ENCODE peak calls at places on chromosomes 16 and 17, in ten cellular contexts. W, Z, K, H, Y, P, C, U, F and S are unnamed samples. For H3K36me3, the result is how much of the 10 kb centered on the place peaks cover.

GRCh38 chr16:4892356-4893102 is 44.4 kb downstream of the PPL start:
- DNase-seq in Y (no peak), C (no peak), H (no peak), P (peak), Z (no peak), W (peak), F (peak), U (peak), K (no peak), S (no peak)

GRCh38 chr17:74379495-74380085 is 12.3 kb downstream of the GPR142 start:
- DNase-seq in U (peak), H (peak), Y (peak), Z (peak), P (peak), C (no peak), W (peak), K (peak), F (peak), S (peak)

GRCh38 chr16:66481943-66482390 is 54.9 kb downstream of the BEAN1 start:
- DNase-seq in C (no peak), H (no peak), Z (no peak), K (no peak), U (no peak), P (no peak), W (no peak), F (no peak), Y (no peak), S (no peak)

GRCh38 chr17:78723001-78723796 is 58.9 kb downstream of the CYTH1 start:
- DNase-seq in K (peak), W (no peak), F (no peak), Y (no peak), H (peak), Z (peak), C (no peak), U (peak), P (peak), S (no peak)

GRCh38 chr16:87350681-87351319 is 32.8 kb downstream of the FBXO31 start:
- DNase-seq in H (peak), C (no peak), U (peak), K (no peak), Z (no peak), W (peak), P (no peak), Y (no peak), F (no peak), S (no peak)

GRCh38 chr16:53457670-53458069 is 23.4 kb downstream of the RBL2 start:
- DNase-seq in K (no peak), Y (no peak), C (no peak), Z (no peak), P (no peak), H (no peak), W (no peak), F (no peak), U (no peak), S (peak)

GRCh38 chr17:70621593-70621992 is 452.3 kb downstream of the KCNJ2 start:
- DNase-seq in U (peak), H (no peak), C (no peak), Y (no peak), W (no peak), K (peak), P (no peak), Z (no peak), F (no peak), S (no peak)

GRCh38 chr16:709651-710499 is 4.3 kb upstream of the FBXL16 start:
- DNase-seq in W (peak), F (peak), Y (no peak), C (no peak), H (no peak), U (peak), P (peak), Z (peak), K (peak), S (no peak)

GRCh38 chr17:8674344-8675305 is 44.1 kb upstream of the MYH10 start:
- DNase-seq in K (no peak), H (peak), C (no peak), F (no peak), P (peak), Z (no peak), Y (peak), W (no peak), U (peak), S (no peak)

GRCh38 chr17:16377804-16378400 is 3.0 kb upstream of the UBB start:
- DNase-seq in F (no peak), U (peak), Y (no peak), K (no peak), H (peak), W (peak), Z (no peak), P (no peak), C (no peak), S (no peak)

DNA sequence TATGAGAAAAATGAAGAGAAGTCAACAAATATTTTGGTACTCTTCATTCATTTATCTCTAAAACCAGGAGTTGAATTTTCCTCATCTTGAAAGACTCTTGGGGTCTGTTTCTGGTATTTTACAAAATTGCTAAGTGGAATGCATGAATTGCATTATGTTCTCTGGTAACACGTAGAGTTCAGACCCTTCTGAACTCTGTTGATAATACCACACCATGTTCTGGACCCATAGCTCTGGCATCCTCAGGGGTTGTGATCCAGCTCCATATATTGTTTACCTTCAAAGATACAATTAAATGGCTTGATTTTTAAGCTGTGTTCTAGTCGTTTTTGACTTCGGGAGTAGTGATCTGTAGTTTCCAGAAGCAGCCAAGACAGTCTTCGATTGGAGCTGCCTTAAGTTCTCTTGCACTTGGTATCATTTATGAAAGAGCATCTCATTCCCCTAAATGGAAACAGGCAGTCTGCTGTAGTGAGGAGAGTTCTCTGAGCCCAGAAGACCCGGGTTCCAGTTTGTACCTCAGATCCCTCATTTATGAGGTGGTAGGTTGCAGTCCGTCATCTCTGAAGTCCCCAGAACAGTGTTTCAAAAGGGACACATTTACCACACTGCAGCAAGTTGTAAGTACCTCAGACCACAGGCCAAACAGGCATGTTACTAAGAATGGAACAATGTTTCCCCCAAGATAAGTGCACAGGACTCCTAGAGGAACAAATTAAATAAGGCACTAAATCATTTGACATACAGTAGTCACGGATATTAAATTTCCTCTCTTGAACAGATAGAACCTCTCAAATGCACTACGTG is 9.6 kb downstream of the PSMD7 start:
- DNase-seq in P (no peak), U (no peak), K (no peak), Y (no peak), F (no peak), H (no peak), W (no peak), C (no peak), Z (no peak), S (no peak)
- H3K36me3 ChIP-seq in P (under half), U (under half), K (under half), Y (half or more), F (half or more), H (half or more), W (half or more), C (under half), Z (half or more), S (half or more)

GRCh38 chr16:3829631-3830536 is 50.6 kb downstream of the CREBBP start:
- DNase-seq in P (no peak), K (no peak), H (no peak), C (no peak), Y (no peak), U (peak), Z (no peak), F (no peak), W (peak), S (no peak)
- H3K4me3 ChIP-seq in P (no peak), K (no peak), H (no peak), C (no peak), Y (no peak), U (no peak), Z (no peak), F (no peak), W (no peak), S (no peak)

DNA sequence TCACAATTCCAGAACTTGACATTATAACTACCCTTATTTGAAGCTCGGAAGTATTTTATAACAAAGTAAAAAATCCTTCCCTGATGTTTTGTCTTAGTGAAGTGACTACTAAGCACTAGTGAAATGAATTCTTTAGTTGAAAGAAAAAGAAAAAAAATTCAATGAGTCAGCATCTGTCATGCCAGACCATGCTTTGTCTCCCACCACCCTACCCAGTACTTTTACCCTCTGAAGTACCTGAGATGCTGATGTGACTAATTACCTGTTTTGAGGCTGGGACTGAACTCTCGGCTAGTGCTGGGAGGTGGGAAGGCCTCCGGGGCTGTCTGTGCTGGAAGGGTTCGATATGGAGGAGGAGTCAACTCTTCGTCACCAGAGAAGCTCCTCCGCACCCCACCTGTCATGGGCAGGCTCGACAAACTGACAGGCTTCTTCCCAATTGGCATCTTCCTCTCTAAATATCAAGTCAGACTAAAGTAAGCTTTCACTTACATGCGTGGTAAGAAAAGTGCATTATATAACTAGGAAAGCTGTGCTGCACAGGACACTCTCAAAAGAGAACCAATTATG is 19.6 kb downstream of the NME2 start:
- DNase-seq in Z (no peak), W (no peak), P (no peak), Y (peak), C (peak), U (no peak), K (no peak), F (no peak), H (no peak), S (no peak)
- H3K36me3 ChIP-seq in Z (half or more), W (half or more), P (under half), Y (half or more), C (under half), U (under half), K (under half), F (half or more), H (half or more), S (under half)

GRCh38 chr17:177762-178161 is 3.7 kb downstream of the DOC2B start:
- DNase-seq in C (no peak), K (no peak), U (no peak), P (no peak), Y (no peak), W (no peak), F (no peak), H (no peak), Z (no peak), S (no peak)

GRCh38 chr17:179721-180379 is 1.6 kb downstream of the DOC2B start:
- DNase-seq in U (no peak), K (peak), Z (no peak), H (no peak), W (no peak), P (no peak), Y (no peak), C (no peak), F (no peak), S (no peak)

GRCh38 chr17:180380-181212 is 854 bp downstream of the DOC2B start:
- DNase-seq in F (no peak), P (peak), U (no peak), Y (no peak), K (peak), C (no peak), W (peak), H (no peak), Z (peak), S (no peak)

GRCh38 chr17:178292-179065 is 3.0 kb downstream of the DOC2B start:
- DNase-seq in W (no peak), Y (no peak), Z (no peak), U (no peak), K (no peak), F (no peak), C (no peak), P (no peak), H (peak), S (no peak)

GRCh38 chr17:179066-179432 is 2.4 kb downstream of the DOC2B start:
- DNase-seq in C (no peak), H (peak), P (no peak), W (no peak), U (no peak), Z (no peak), Y (no peak), K (no peak), F (no peak), S (no peak)
- H3K4me3 ChIP-seq in C (no peak), H (peak), P (peak), W (no peak), U (no peak), Z (no peak), Y (no peak), K (no peak), F (no peak), S (no peak)

DNA sequence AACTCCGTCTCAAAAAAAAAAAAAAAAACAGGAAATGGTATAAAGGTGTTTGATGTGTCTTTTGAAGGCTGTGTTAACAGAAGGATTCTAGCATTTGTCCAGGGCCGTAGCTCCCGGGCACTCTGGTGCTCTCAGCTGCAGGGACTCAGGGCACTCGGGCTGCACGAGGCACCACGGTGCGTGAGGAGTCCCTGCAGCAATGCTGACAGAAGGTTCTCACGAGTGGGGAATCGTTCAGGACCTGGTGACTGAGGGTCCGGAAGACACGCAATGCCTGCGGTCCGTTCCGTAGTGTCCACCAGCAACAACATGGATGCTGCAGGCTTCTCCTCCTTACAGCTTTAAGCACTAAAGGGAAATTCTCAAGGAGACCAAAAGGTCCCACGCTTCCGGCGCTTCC is 12.6 kb upstream of the FAAP100 start:
- DNase-seq in K (no peak), Z (no peak), F (no peak), P (no peak), C (no peak), U (no peak), H (no peak), Y (no peak), W (no peak), S (no peak)
- H3K36me3 ChIP-seq in K (under half), Z (half or more), F (half or more), P (under half), C (under half), U (under half), H (half or more), Y (half or more), W (half or more), S (under half)

GRCh38 chr17:49224198-49224996 is 6.2 kb downstream of the PHOSPHO1 start:
- DNase-seq in P (no peak), Z (no peak), H (peak), F (no peak), C (no peak), Y (peak), K (peak), W (no peak), U (no peak), S (peak)
- H3K4me3 ChIP-seq in P (peak), Z (peak), H (peak), F (no peak), C (peak), Y (no peak), K (peak), W (no peak), U (no peak), S (peak)

DNA sequence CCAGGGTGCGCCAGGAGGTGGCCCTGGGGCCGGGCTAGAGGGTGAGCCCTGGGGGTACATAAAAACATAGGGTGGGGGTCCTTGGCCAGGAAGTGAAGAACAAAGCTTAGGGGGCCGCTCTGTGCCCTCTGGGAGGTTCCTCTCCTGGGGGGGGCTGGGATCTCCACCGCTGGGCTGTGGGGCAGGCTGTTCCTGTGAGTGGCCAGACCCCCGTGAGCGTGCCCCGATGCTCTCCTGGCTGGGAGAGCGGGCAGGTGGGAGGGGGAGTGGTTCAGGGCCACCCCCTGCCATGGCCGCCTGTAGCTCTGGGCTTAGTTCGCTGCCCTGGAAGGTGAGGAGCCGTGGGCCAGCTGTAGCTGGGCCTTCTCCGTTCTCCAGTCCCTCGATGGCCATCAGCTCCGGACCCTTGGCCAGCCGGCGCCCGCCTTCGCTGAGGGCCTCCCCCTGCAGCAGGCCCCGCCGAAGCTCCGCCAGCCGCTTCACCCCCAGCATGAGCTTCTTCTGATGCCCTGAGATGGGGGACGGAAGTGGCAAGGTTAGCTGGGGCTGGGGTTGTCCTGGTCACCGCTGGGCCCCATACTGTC is 12.5 kb downstream of the CASKIN2 start:
- DNase-seq in Y (no peak), C (no peak), K (no peak), W (no peak), P (no peak), H (no peak), U (no peak), Z (no peak), F (no peak), S (no peak)
- H3K36me3 ChIP-seq in Y (under half), C (under half), K (under half), W (under half), P (under half), H (half or more), U (under half), Z (half or more), F (under half), S (under half)

GRCh38 chr16:56860226-56861020 is 4.6 kb upstream of the SLC12A3 start:
- DNase-seq in H (no peak), W (peak), P (no peak), Z (no peak), C (no peak), F (no peak), K (no peak), Y (no peak), U (no peak), S (peak)
- H3K4me3 ChIP-seq in H (no peak), W (no peak), P (no peak), Z (no peak), C (no peak), F (no peak), K (no peak), Y (no peak), U (no peak), S (peak)